ENCODE peak calls at places on chromosomes 11 and 22, in six cellular contexts. One of them, this sample, is unnamed.

GRCh38 chr11:34379081-34379480 is 21.3 kb upstream of the ABTB2 start:
- DNase-seq in cerebellum: no peak
- DNase-seq in omental fat pad: no peak
- DNase-seq in amniotic stem cell: no peak
- DNase-seq in fibroblast of the conjunctiva: no peak
- DNase-seq in foreskin keratinocyte: peak; percentile 46
- DNase-seq in this sample: no peak

GRCh38 chr22:20418211-20418788 is 19.3 kb downstream of the SCARF2 start:
- DNase-seq in cerebellum: peak; percentile 88
- DNase-seq in amniotic stem cell: peak; percentile 68
- DNase-seq in omental fat pad: no peak
- DNase-seq in fibroblast of the conjunctiva: peak; percentile 65
- DNase-seq in foreskin keratinocyte: no peak
- DNase-seq in this sample: no peak

GRCh38 chr11:26730711-26731460 is 9.0 kb upstream of the SLC5A12 start:
- DNase-seq in foreskin keratinocyte: no peak
- DNase-seq in omental fat pad: no peak
- DNase-seq in fibroblast of the conjunctiva: no peak
- DNase-seq in amniotic stem cell: no peak
- DNase-seq in cerebellum: peak; percentile 17
- DNase-seq in this sample: no peak

GRCh38 chr11:102546427-102546826 is 15.9 kb upstream of the MMP7 start:
- DNase-seq in cerebellum: no peak
- DNase-seq in omental fat pad: no peak
- DNase-seq in amniotic stem cell: no peak
- DNase-seq in foreskin keratinocyte: no peak
- DNase-seq in fibroblast of the conjunctiva: no peak
- DNase-seq in this sample: no peak

GRCh38 chr22:23245045-23245798 is 64.9 kb downstream of the BCR start:
- DNase-seq in amniotic stem cell: no peak
- DNase-seq in omental fat pad: no peak
- DNase-seq in fibroblast of the conjunctiva: no peak
- DNase-seq in cerebellum: no peak
- DNase-seq in foreskin keratinocyte: no peak
- DNase-seq in this sample: no peak

GRCh38 chr11:8080674-8081590 is at the start of gene TUB:
- DNase-seq in fibroblast of the conjunctiva: no peak
- DNase-seq in amniotic stem cell: no peak
- DNase-seq in foreskin keratinocyte: no peak
- DNase-seq in omental fat pad: no peak
- DNase-seq in cerebellum: peak; percentile 73
- DNase-seq in this sample: no peak

GRCh38 chr11:33773399-33774355 is 643 bp downstream of the FBXO3 start:
- DNase-seq in omental fat pad: no peak
- DNase-seq in fibroblast of the conjunctiva: no peak
- DNase-seq in foreskin keratinocyte: no peak
- DNase-seq in amniotic stem cell: no peak
- DNase-seq in cerebellum: no peak
- DNase-seq in this sample: no peak

GRCh38 chr11:12266943-12267342 is 110.4 kb upstream of the PARVA start:
- DNase-seq in fibroblast of the conjunctiva: no peak
- DNase-seq in omental fat pad: no peak
- DNase-seq in amniotic stem cell: no peak
- DNase-seq in cerebellum: no peak
- DNase-seq in foreskin keratinocyte: no peak
- DNase-seq in this sample: no peak

GRCh38 chr11:1230121-1230455 is 7.2 kb downstream of the MUC5B start:
- DNase-seq in omental fat pad: no peak
- DNase-seq in fibroblast of the conjunctiva: no peak
- DNase-seq in cerebellum: no peak
- DNase-seq in amniotic stem cell: no peak
- DNase-seq in foreskin keratinocyte: no peak
- DNase-seq in this sample: no peak

GRCh38 chr11:70397336-70397982 is 870 bp upstream of the CTTN start:
- DNase-seq in omental fat pad: no peak
- DNase-seq in amniotic stem cell: no peak
- DNase-seq in cerebellum: no peak
- DNase-seq in fibroblast of the conjunctiva: no peak
- DNase-seq in foreskin keratinocyte: no peak
- DNase-seq in this sample: no peak

GRCh38 chr11:8068605-8069221 is 12.3 kb upstream of the TUB start:
- DNase-seq in foreskin keratinocyte: no peak
- DNase-seq in omental fat pad: peak; percentile 24
- DNase-seq in amniotic stem cell: peak; percentile 40
- DNase-seq in fibroblast of the conjunctiva: peak; percentile 56
- DNase-seq in cerebellum: no peak
- DNase-seq in this sample: peak; percentile 68

GRCh38 chr11:68025047-68025446 is 5.4 kb upstream of the NDUFS8 start:
- DNase-seq in amniotic stem cell: no peak
- DNase-seq in fibroblast of the conjunctiva: no peak
- DNase-seq in omental fat pad: no peak
- DNase-seq in cerebellum: no peak
- DNase-seq in foreskin keratinocyte: no peak
- DNase-seq in this sample: no peak

GRCh38 chr11:130908770-130909625 is 7.3 kb downstream of the SNX19 start:
- DNase-seq in omental fat pad: no peak
- DNase-seq in foreskin keratinocyte: peak; percentile 39
- DNase-seq in cerebellum: no peak
- DNase-seq in fibroblast of the conjunctiva: peak; percentile 44
- DNase-seq in amniotic stem cell: peak; percentile 66
- DNase-seq in this sample: peak; percentile 70

GRCh38 chr11:115548878-115549528 is 44.8 kb upstream of the CADM1 start:
- DNase-seq in foreskin keratinocyte: no peak
- DNase-seq in fibroblast of the conjunctiva: no peak
- DNase-seq in omental fat pad: no peak
- DNase-seq in amniotic stem cell: no peak
- DNase-seq in cerebellum: no peak
- DNase-seq in this sample: no peak

GRCh38 chr11:130740819-130741218 is 175.5 kb downstream of the SNX19 start:
- DNase-seq in foreskin keratinocyte: no peak
- DNase-seq in fibroblast of the conjunctiva: no peak
- DNase-seq in omental fat pad: no peak
- DNase-seq in cerebellum: no peak
- DNase-seq in amniotic stem cell: no peak
- DNase-seq in this sample: no peak

GRCh38 chr11:69089258-69089657 is 40.5 kb downstream of the TPCN2 start:
- DNase-seq in fibroblast of the conjunctiva: no peak
- DNase-seq in omental fat pad: no peak
- DNase-seq in amniotic stem cell: peak; percentile 18
- DNase-seq in foreskin keratinocyte: no peak
- DNase-seq in cerebellum: no peak
- DNase-seq in this sample: peak; percentile 80

GRCh38 chr22:39456262-39457046 is at the start of gene MGAT3:
- DNase-seq in amniotic stem cell: no peak
- DNase-seq in cerebellum: no peak
- DNase-seq in foreskin keratinocyte: no peak
- DNase-seq in omental fat pad: no peak
- DNase-seq in fibroblast of the conjunctiva: no peak
- DNase-seq in this sample: no peak

GRCh38 chr11:1693327-1694063 is 3.5 kb upstream of the KRTAP5-6 start:
- DNase-seq in amniotic stem cell: peak; percentile 36
- DNase-seq in omental fat pad: peak; percentile 74
- DNase-seq in foreskin keratinocyte: peak; percentile 11
- DNase-seq in fibroblast of the conjunctiva: peak; percentile 53
- DNase-seq in cerebellum: peak; percentile 87
- DNase-seq in this sample: peak; percentile 20

GRCh38 chr11:36126703-36127102 is 162.5 kb downstream of the COMMD9 start:
- DNase-seq in fibroblast of the conjunctiva: no peak
- DNase-seq in omental fat pad: no peak
- DNase-seq in amniotic stem cell: no peak
- DNase-seq in foreskin keratinocyte: no peak
- DNase-seq in cerebellum: no peak
- DNase-seq in this sample: no peak

GRCh38 chr11:12154871-12155668 is 44.7 kb downstream of the MICAL2 start:
- DNase-seq in omental fat pad: no peak
- DNase-seq in amniotic stem cell: no peak
- DNase-seq in fibroblast of the conjunctiva: no peak
- DNase-seq in cerebellum: no peak
- DNase-seq in foreskin keratinocyte: no peak
- DNase-seq in this sample: no peak

GRCh38 chr11:73217131-73217809 is 811 bp upstream of the P2RY2 start:
- DNase-seq in foreskin keratinocyte: no peak
- DNase-seq in cerebellum: no peak
- DNase-seq in amniotic stem cell: no peak
- DNase-seq in fibroblast of the conjunctiva: no peak
- DNase-seq in omental fat pad: no peak
- DNase-seq in this sample: no peak

GRCh38 chr11:131612576-131612975 is 242.2 kb downstream of the NTM start:
- DNase-seq in amniotic stem cell: no peak
- DNase-seq in cerebellum: no peak
- DNase-seq in omental fat pad: no peak
- DNase-seq in foreskin keratinocyte: no peak
- DNase-seq in fibroblast of the conjunctiva: no peak
- DNase-seq in this sample: no peak

GRCh38 chr11:11498195-11498594 is 123.6 kb downstream of the GALNT18 start:
- DNase-seq in foreskin keratinocyte: no peak
- DNase-seq in cerebellum: peak; percentile 31
- DNase-seq in fibroblast of the conjunctiva: no peak
- DNase-seq in amniotic stem cell: no peak
- DNase-seq in omental fat pad: no peak
- DNase-seq in this sample: no peak

GRCh38 chr11:44774736-44775135 is 48.0 kb downstream of the TSPAN18 start:
- DNase-seq in cerebellum: no peak
- DNase-seq in amniotic stem cell: no peak
- DNase-seq in fibroblast of the conjunctiva: no peak
- DNase-seq in foreskin keratinocyte: no peak
- DNase-seq in omental fat pad: no peak
- DNase-seq in this sample: no peak

This sample was measured in retinal pigment epithelial cell.